ENCODE peak calls at places on chromosomes 7 and 10, in nine cellular contexts. T is ascending aorta, B is kidney, U is pancreas, G is osteoblast, A is suprapubic skin, D is mucosa of descending colon, K is lung, Y is Peyer's patch. L is an unnamed sample. For H3K4me1 and H3K9me3, the result is how much of the 10 kb centered on the place peaks cover.

GRCh38 chr10:35224045-35224740 is 97.5 kb downstream of the CREM start:
- DNase-seq in T (no peak), D (no peak), K (no peak), B (no peak), Y (no peak), A (no peak), G (no peak), U (no peak), L (no peak)

GRCh38 chr10:124622866-124623536 is 121.2 kb downstream of the FAM53B start:
- DNase-seq in Y (no peak), T (no peak), G (no peak), D (no peak), B (no peak), A (no peak), U (no peak), K (no peak), L (no peak)

GRCh38 chr7:50803359-50804337 is 21.0 kb upstream of the GRB10 start:
- DNase-seq in T (no peak), Y (no peak), K (no peak), A (no peak), B (no peak), G (no peak), U (no peak), D (no peak), L (no peak)

GRCh38 chr10:22631646-22632278 is 82.6 kb downstream of the PIP4K2A start:
- DNase-seq in U (no peak), T (no peak), A (no peak), B (no peak), D (no peak), K (no peak), G (no peak), Y (no peak), L (no peak)

GRCh38 chr10:132714096-132714721 is 71.7 kb downstream of the NKX6-2 start:
- DNase-seq in U (peak), K (no peak), Y (no peak), A (peak), B (peak), G (no peak), T (peak), D (peak), L (peak)

GRCh38 chr10:122786269-122786668 is 59.4 kb downstream of the CUZD1 start:
- DNase-seq in T (no peak), A (peak), K (no peak), Y (no peak), G (peak), U (no peak), D (no peak), B (no peak), L (no peak)

GRCh38 chr10:17255512-17255911 is 27.5 kb downstream of the VIM start:
- DNase-seq in D (no peak), Y (no peak), U (no peak), G (no peak), T (no peak), K (no peak), A (no peak), B (no peak), L (no peak)

GRCh38 chr7:23222439-23223045 is 24.0 kb upstream of the GPNMB start:
- DNase-seq in U (no peak), Y (no peak), G (no peak), A (no peak), K (no peak), B (no peak), D (no peak), T (no peak), L (no peak)

GRCh38 chr10:47176206-47176902 is 123.6 kb upstream of the GDF10 start:
- DNase-seq in K (no peak), A (no peak), G (no peak), U (no peak), T (no peak), D (no peak), Y (no peak), B (no peak), L (no peak)

GRCh38 chr7:46387646-46388045 is 466.6 kb upstream of the IGFBP3 start:
- DNase-seq in D (no peak), B (no peak), Y (no peak), U (no peak), T (no peak), A (no peak), K (no peak), G (no peak), L (no peak)

GRCh38 chr7:129779602-129780256 is 168.2 kb downstream of the NRF1 start:
- DNase-seq in U (peak), Y (no peak), B (peak), A (no peak), K (peak), D (peak), T (no peak), G (peak), L (peak)

GRCh38 chr7:129780257-129781127 is 169.0 kb downstream of the NRF1 start:
- DNase-seq in U (peak), K (peak), B (peak), G (peak), D (peak), T (peak), Y (peak), A (no peak), L (peak)

GRCh38 chr7:129777195-129777844 is 165.8 kb downstream of the NRF1 start:
- DNase-seq in Y (no peak), A (no peak), U (no peak), K (no peak), D (peak), G (peak), T (no peak), B (no peak), L (no peak)

GRCh38 chr7:129777993-129778769 is 166.7 kb downstream of the NRF1 start:
- DNase-seq in A (no peak), B (no peak), Y (no peak), K (no peak), U (no peak), T (no peak), G (peak), D (peak), L (no peak)

DNA sequence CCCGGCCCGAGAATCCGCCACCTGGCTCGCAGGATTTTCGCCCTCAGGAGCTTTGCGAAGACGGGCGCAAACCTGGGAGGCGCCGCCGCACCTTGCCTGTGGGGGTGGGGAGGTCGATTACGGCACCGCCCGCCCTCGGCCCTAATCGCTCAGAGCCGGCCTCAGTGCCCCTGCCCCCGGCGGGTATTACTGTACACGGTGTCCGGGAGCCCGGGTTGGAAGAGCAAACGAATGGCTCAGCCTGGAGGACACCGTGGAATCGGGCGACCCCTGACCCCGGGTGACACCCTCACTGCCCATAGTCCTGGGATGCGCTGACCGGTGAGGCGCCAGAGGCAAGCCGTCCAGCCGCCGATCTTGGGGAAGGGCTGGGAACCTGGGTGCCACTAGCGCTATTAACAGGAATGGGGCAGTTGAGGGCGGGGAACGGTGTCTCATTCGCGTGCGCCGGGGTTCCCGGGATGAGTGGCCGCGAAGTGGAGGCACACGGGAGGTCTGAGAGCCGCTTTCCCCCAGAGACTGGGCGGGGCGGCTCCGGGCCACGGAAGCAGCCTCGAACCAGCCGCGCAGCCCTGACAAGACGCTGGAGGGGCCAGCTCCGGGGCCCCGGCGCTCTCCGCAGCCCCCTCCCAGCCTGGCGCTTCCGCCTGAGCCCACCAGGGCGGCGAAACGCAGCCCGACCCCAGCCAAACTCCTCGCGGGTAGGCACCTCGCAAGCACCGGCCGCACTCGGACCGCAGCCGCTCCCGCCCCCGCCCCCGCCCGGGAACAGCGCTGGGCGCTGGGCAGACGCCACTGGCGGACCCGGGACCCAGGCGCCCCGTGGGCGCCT is 167.5 kb downstream of the NRF1 start:
- DNase-seq in U (no peak), A (no peak), Y (no peak), T (no peak), B (no peak), D (no peak), G (peak), K (no peak), L (no peak)
- H3K4me1 ChIP-seq in U (under half), A (half or more), Y (under half), T (under half), B (under half), D (under half), G (under half), K (under half), L (half or more)

GRCh38 chr7:5065107-5065407 is 19.4 kb downstream of the RBAK start:
- DNase-seq in Y (no peak), U (no peak), D (no peak), K (no peak), B (no peak), A (no peak), G (no peak), T (no peak), L (no peak)
- H3K9me3 ChIP-seq in Y (half or more), U (under half), D (half or more), K (under half), B (half or more), A (half or more), G (half or more), T (half or more), L (half or more)

DNA sequence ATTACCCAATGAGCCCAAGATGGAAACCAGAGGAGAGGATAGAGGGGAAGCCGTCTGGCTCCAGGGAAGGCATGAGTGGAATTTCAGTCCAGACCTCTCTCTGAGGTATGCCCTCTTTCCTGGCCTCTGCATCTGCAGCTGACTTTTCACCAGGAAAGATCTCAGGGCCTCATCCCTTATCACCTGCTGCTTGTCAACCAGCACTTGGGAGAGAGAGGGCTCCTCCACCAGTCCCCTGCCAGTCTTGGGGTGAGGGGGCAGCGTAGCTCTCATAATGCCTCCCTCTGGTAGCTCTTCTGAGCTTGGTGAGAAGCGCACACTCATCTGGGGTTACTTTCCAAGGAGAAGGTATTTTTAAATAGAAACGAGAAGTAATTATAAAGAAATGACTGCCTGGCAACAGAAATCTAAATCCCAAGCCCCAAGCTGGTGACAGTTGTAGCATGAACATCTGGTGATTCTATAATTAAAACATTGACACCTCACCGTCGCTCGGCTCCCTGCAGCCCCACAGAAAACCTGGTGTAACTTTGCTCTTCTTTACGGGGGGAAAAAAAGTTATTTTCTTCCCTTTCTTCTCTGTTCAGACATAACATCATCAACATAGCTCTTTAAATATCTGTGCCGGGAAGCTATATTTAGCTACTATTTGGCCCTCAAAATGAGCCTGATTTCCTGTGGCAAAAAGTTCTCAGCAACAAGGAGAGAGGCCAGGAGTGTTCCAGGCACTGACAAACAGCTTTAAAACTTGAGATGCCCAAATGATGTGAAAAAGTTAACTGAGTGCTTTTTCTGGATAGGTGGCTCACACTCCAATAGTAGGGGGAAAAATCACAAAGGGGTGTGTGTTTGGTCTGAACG is 26.9 kb downstream of the HIP1 start:
- DNase-seq in T (peak), A (no peak), K (no peak), G (no peak), D (no peak), Y (no peak), B (no peak), U (no peak), L (no peak)
- H3K4me3 ChIP-seq in T (peak), A (no peak), K (no peak), G (no peak), D (no peak), Y (no peak), B (no peak), U (no peak), L (no peak)

DNA sequence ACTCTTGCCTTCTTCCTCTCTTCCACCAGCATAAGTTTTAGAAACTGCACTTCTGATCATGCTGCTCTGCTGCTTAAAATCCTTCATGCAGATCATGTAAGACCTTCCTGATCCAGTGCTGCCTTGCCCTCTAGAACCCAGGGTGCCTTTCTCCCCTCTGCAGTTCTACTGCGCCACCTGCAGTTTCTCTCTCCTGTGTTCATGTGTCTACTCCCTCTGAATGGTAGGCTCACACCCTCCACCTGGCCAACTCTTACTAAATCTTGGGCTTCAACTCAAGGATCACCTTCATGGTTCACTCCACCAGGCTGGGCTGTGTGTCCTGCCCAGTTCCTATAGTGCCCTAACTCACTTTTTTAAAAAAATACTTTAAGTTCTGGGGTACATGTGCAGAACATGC is 174.6 kb upstream of the ITGB1 start:
- DNase-seq in Y (no peak), B (no peak), T (no peak), K (no peak), D (no peak), U (no peak), A (no peak), G (no peak), L (no peak)
- H3K4me1 ChIP-seq in Y (under half), B (under half), T (under half), K (under half), D (under half), U (under half), A (under half), G (half or more), L (under half)

DNA sequence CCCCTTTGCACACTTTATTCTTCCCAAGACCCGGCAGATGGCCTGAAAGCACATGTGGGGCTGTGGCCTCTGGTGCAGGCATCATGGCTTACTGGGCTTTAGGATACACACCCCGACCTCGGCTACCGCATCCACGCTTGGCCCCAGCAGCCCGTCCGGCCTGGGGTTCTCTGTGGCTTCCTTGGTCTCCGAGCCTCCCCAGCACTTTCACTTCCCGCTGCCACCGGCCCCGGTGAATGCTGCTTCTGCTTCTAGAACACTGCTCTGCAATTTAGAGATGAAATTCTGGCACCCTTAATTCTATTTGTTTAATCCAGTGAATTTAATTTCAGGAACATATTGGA is 433.0 kb downstream of the DNAJB6 start:
- DNase-seq in G (no peak), U (peak), K (no peak), D (no peak), T (no peak), B (peak), A (no peak), Y (no peak), L (no peak)
- H3K9me3 ChIP-seq in G (under half), U (under half), K (under half), D (under half), T (under half), B (under half), A (under half), Y (under half), L (under half)

GRCh38 chr7:53811555-53812079 is 730.6 kb upstream of the VSTM2A start:
- DNase-seq in T (no peak), B (no peak), G (no peak), K (no peak), U (no peak), Y (no peak), D (no peak), A (no peak), L (no peak)

GRCh38 chr7:53812135-53812534 is 730.0 kb upstream of the VSTM2A start:
- DNase-seq in K (no peak), D (no peak), B (no peak), Y (no peak), U (no peak), G (no peak), T (no peak), A (no peak), L (no peak)
- H3K4me3 ChIP-seq in K (no peak), D (no peak), B (no peak), Y (no peak), U (no peak), G (no peak), T (no peak), A (no peak), L (no peak)

GRCh38 chr7:1873070-1873405 is 203.0 kb downstream of the ELFN1 start:
- DNase-seq in T (no peak), D (no peak), Y (no peak), K (no peak), B (no peak), A (no peak), U (peak), G (no peak), L (no peak)

GRCh38 chr7:1873857-1874521 is 203.9 kb downstream of the ELFN1 start:
- DNase-seq in T (no peak), K (no peak), Y (no peak), A (no peak), G (no peak), D (no peak), U (peak), B (no peak), L (no peak)

GRCh38 chr7:1873421-1873820 is 203.3 kb downstream of the ELFN1 start:
- DNase-seq in K (no peak), D (no peak), U (no peak), G (no peak), T (no peak), Y (no peak), B (no peak), A (no peak), L (no peak)

GRCh38 chr7:1874522-1875389 is 204.7 kb downstream of the ELFN1 start:
- DNase-seq in A (no peak), G (no peak), U (peak), B (no peak), K (no peak), Y (no peak), D (no peak), T (no peak), L (no peak)

GRCh38 chr7:1872191-1873069 is 202.4 kb downstream of the ELFN1 start:
- DNase-seq in T (no peak), K (no peak), G (no peak), A (no peak), U (peak), D (no peak), B (no peak), Y (no peak), L (no peak)
- H3K4me1 ChIP-seq in T (under half), K (under half), G (under half), A (under half), U (under half), D (under half), B (under half), Y (under half), L (under half)

DNA sequence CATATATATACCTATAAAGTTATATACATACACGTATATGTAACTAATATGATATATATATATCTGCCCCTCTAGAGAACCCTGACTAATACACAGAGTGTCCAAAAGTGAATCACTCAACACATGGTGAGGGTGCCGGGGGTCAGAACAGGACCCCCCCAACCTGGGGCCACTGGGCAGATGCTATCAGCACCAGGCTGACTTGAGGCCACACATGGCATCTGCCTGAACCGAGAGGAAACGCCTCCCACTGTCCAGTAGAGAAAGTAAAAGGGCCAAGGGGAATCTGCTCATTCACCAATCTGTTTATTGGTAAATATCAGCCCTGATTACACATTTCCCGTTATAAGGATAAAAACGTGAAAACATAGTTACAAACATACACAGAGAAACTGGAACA is 218.3 kb downstream of the PTPRN2 start:
- DNase-seq in B (no peak), K (no peak), A (no peak), U (no peak), Y (no peak), T (peak), G (no peak), D (no peak), L (no peak)
- H3K9me3 ChIP-seq in B (under half), K (under half), A (under half), U (under half), Y (under half), T (under half), G (under half), D (under half), L (under half)

L was measured in stomach.